ENCODE peak calls at places on chromosome 19, in ten cellular contexts. F, X, C, J, U, Z, K, Q, A and S are unnamed samples.
A peak's percentile ranks its signal among the peaks of the same experiment; 100 is the strongest.

GRCh38 chr19:50669319-50670101 is 20.3 kb downstream of the C19orf81 start:
- DNase-seq in F (no peak), X (no peak), C (no peak), J (no peak), U (peak; percentile 44), Z (no peak), K (peak; percentile 23), Q (no peak), A (no peak), S (no peak)

GRCh38 chr19:18223860-18224524 is 2.2 kb downstream of the PDE4C start:
- DNase-seq in F (peak; percentile 51), X (no peak), C (no peak), J (no peak), U (no peak), Z (peak; percentile 63), K (no peak), Q (peak; percentile 66), A (no peak), S (no peak)

GRCh38 chr19:4715529-4716221 is 8.0 kb downstream of the DPP9 start:
- DNase-seq in F (no peak), X (no peak), C (no peak), J (no peak), U (no peak), Z (peak; percentile 80), K (no peak), Q (peak; percentile 59), A (no peak), S (no peak)

GRCh38 chr19:44675516-44675915 is 4.2 kb downstream of the CEACAM19 start:
- DNase-seq in F (no peak), X (no peak), C (no peak), J (no peak), U (no peak), Z (no peak), K (no peak), Q (no peak), A (no peak), S (no peak)

GRCh38 chr19:34998777-34999497 is 1.2 kb upstream of the GRAMD1A start:
- DNase-seq in F (no peak), X (no peak), C (no peak), J (no peak), U (no peak), Z (peak; percentile 23), K (no peak), Q (peak; percentile 48), A (no peak), S (no peak)

GRCh38 chr19:57321164-57321563 is 892 bp downstream of the ZNF543 start:
- DNase-seq in F (no peak), X (no peak), C (no peak), J (no peak), U (no peak), Z (no peak), K (no peak), Q (no peak), A (no peak), S (no peak)

GRCh38 chr19:45448887-45449299 is 18.9 kb upstream of the FOSB start:
- DNase-seq in F (no peak), X (no peak), C (no peak), J (no peak), U (peak; percentile 20), Z (peak; percentile 60), K (no peak), Q (no peak), A (no peak), S (no peak)

GRCh38 chr19:2695288-2695866 is 7.1 kb downstream of the GNG7 start:
- DNase-seq in F (peak; percentile 66), X (no peak), C (no peak), J (peak; percentile 32), U (no peak), Z (no peak), K (no peak), Q (no peak), A (no peak), S (no peak)

GRCh38 chr19:31539386-31539785 is 190.2 kb upstream of the TSHZ3 start:
- DNase-seq in F (no peak), X (no peak), C (no peak), J (no peak), U (no peak), Z (no peak), K (no peak), Q (no peak), A (no peak), S (no peak)

GRCh38 chr19:8473652-8474476 is 28.6 kb downstream of the PRAM1 start:
- DNase-seq in F (no peak), X (no peak), C (no peak), J (no peak), U (no peak), Z (no peak), K (no peak), Q (no peak), A (no peak), S (no peak)

GRCh38 chr19:3880471-3881271 is at the start of gene ATCAY:
- DNase-seq in F (no peak), X (no peak), C (no peak), J (no peak), U (no peak), Z (no peak), K (no peak), Q (no peak), A (no peak), S (no peak)

GRCh38 chr19:42282036-42282762 is 13.1 kb downstream of the CIC start:
- DNase-seq in F (peak; percentile 29), X (no peak), C (no peak), J (no peak), U (peak; percentile 48), Z (no peak), K (peak; percentile 50), Q (peak; percentile 59), A (no peak), S (no peak)

GRCh38 chr19:588758-589692 is 656 bp upstream of the HCN2 start:
- DNase-seq in F (no peak), X (no peak), C (no peak), J (no peak), U (no peak), Z (no peak), K (no peak), Q (no peak), A (no peak), S (no peak)

GRCh38 chr19:45729774-45730388 is 815 bp downstream of the FBXO46 start:
- DNase-seq in F (no peak), X (no peak), C (no peak), J (no peak), U (no peak), Z (no peak), K (peak; percentile 11), Q (no peak), A (no peak), S (no peak)

GRCh38 chr19:9808855-9809646 is 9.8 kb downstream of the FBXL12 start:
- DNase-seq in F (no peak), X (no peak), C (no peak), J (no peak), U (no peak), Z (no peak), K (no peak), Q (no peak), A (no peak), S (no peak)

GRCh38 chr19:7888145-7888825 is at the start of gene LRRC8E:
- DNase-seq in F (no peak), X (no peak), C (no peak), J (no peak), U (peak; percentile 43), Z (peak; percentile 59), K (peak; percentile 60), Q (peak; percentile 87), A (peak; percentile 64), S (peak; percentile 27)

GRCh38 chr19:12331211-12331941 is 2.1 kb downstream of the ZNF563 start:
- DNase-seq in F (peak; percentile 20), X (no peak), C (no peak), J (no peak), U (no peak), Z (peak; percentile 96), K (no peak), Q (no peak), A (no peak), S (no peak)

GRCh38 chr19:12913871-12914690 is 5.0 kb downstream of the SYCE2 start:
- DNase-seq in F (no peak), X (no peak), C (no peak), J (no peak), U (no peak), Z (peak; percentile 49), K (peak; percentile 48), Q (no peak), A (no peak), S (no peak)

GRCh38 chr19:30263719-30264440 is 108.3 kb upstream of the ZNF536 start:
- DNase-seq in F (no peak), X (no peak), C (no peak), J (no peak), U (no peak), Z (no peak), K (no peak), Q (no peak), A (no peak), S (no peak)
- H3K4me3 ChIP-seq in F (no peak overlapping the region), X (no peak overlapping the region), C (no peak overlapping the region), J (no peak overlapping the region), U (no peak overlapping the region), Z (no peak overlapping the region), K (no peak overlapping the region), Q (no peak overlapping the region), A (no peak overlapping the region), S (no peak overlapping the region)

GRCh38 chr19:52601025-52601973 is 31.2 kb downstream of the ZNF701 start:
- DNase-seq in F (peak; percentile 94), X (peak; percentile 48), C (peak; percentile 23), J (peak; percentile 34), U (peak; percentile 90), Z (peak; percentile 74), K (peak; percentile 86), Q (peak; percentile 97), A (peak; percentile 81), S (peak; percentile 66)
- TF ChIP-seq CTCF in F (peak; percentile 68), X (peak; percentile 30), C (peak; percentile 46), J (peak; percentile 23), U (peak; percentile 32), Z (no peak), K (peak; percentile 10), Q (no peak), A (peak; percentile 54), S (peak; percentile 15)

GRCh38 chr19:40159744-40160143 is 31.5 kb upstream of the MAP3K10 start:
- DNase-seq in F (no peak), X (no peak), C (no peak), J (no peak), U (no peak), Z (peak; percentile 82), K (no peak), Q (no peak), A (no peak), S (no peak)
- H3K4me3 ChIP-seq in F (no peak overlapping the region), X (no peak overlapping the region), C (no peak overlapping the region), J (no peak overlapping the region), U (no peak overlapping the region), Z (no peak overlapping the region), K (no peak overlapping the region), Q (no peak overlapping the region), A (no peak overlapping the region), S (no peak overlapping the region)

DNA sequence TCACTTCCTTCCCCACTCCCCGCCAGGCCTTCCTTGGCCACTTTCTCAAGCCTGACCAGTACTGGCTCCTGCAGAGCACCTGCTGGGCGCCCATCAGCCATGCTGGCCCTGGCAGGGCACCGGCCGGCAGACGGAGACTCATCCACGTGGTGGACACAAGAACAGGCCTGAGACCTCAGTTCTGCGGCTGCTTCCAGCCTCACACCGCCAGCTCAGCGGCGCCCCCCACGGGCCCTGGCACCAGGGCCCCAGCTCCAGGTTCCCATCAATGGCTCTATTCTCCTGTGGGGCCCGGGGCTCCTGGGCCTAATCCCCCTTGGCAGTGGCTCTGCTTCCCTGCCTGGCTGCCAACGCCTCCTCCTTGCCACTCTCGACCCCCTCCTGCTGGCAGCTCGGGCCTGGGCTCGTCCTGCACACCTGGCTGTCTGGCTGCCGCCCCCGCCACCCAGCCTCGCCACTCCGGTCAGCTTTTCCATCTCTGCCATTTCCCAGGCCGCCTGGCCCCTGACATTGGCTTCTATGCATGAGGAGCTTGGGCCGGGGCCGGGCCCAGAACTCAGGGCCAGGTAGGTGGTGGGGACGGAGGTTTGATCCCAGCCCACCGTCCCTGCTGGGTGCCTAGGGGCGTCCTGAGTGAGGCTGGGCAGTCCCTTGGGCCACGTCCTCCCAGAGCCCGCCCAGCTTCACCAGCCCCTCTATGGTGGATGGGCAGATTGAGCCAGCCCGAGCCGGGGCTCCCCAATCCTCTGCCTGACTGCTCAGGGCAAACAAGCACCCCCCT is 6.2 kb downstream of the NDUFA11 start:
- DNase-seq in F (no peak), X (no peak), C (no peak), J (no peak), U (no peak), Z (no peak), K (no peak), Q (no peak), A (no peak), S (no peak)
- TF ChIP-seq CTCF in F (no peak), X (no peak), C (no peak), J (peak; percentile 27), U (no peak), Z (peak; percentile 35), K (no peak), Q (no peak), A (peak; percentile 14), S (no peak)